ENCODE peak calls at places on chromosomes 3 and 15, in seven cellular contexts. Q is hippocampal formation, L is HL-60, Z is ELR, J is activated T-helper 1 cell treated with Interleukin-2 at 50 U/mL for 16 hours, T is HuH-7, W is ureter. M is an unnamed sample.

GRCh38 chr3:190359813-190360212 is 28.1 kb upstream of the CLDN16 start:
- DNase-seq in Z (no peak), J (no peak), W (no peak), T (no peak), Q (no peak), L (no peak), M (no peak)

GRCh38 chr15:63369296-63369695 is 12.3 kb downstream of the CA12 start:
- DNase-seq in Z (no peak), Q (no peak), T (no peak), J (no peak), L (no peak), W (no peak), M (no peak)

GRCh38 chr3:12237912-12238650 is 50.8 kb upstream of the PPARG start:
- DNase-seq in Q (no peak), L (no peak), J (no peak), W (no peak), T (no peak), Z (peak), M (no peak)

GRCh38 chr3:14216257-14217048 is 37.8 kb downstream of the LSM3 start:
- DNase-seq in T (peak), W (peak), J (peak), L (no peak), Q (no peak), Z (no peak), M (peak)

GRCh38 chr3:129022114-129022994 is 21.2 kb downstream of the EFCC1 start:
- DNase-seq in Z (no peak), J (no peak), L (no peak), W (no peak), Q (no peak), T (no peak), M (no peak)

GRCh38 chr3:186938716-186939115 is 8.4 kb downstream of the ST6GAL1 start:
- DNase-seq in Q (no peak), L (no peak), Z (no peak), W (no peak), T (no peak), J (no peak), M (no peak)

GRCh38 chr15:89888214-89888804 is 5.5 kb downstream of the AP3S2 start:
- DNase-seq in Z (peak), W (no peak), J (no peak), Q (no peak), L (peak), T (peak), M (peak)

GRCh38 chr3:11909726-11910125 is 63.0 kb upstream of the TAMM41 start:
- DNase-seq in J (no peak), Q (no peak), Z (no peak), L (no peak), T (no peak), W (no peak), M (no peak)

GRCh38 chr3:112405845-112406244 is 72.9 kb downstream of the CD200 start:
- DNase-seq in T (no peak), L (peak), Z (peak), W (no peak), J (no peak), Q (no peak), M (no peak)

GRCh38 chr3:149657458-149657795 is 398 bp downstream of the WWTR1 start:
- DNase-seq in J (no peak), Q (no peak), Z (peak), L (no peak), T (no peak), W (peak), M (no peak)

GRCh38 chr3:50189274-50189673 is 2.1 kb upstream of the GNAT1 start:
- DNase-seq in T (peak), W (peak), Q (peak), J (no peak), Z (peak), L (peak), M (peak)